ENCODE peak calls at places on chromosome X, in six cellular contexts. H is A172, U is bronchial epithelial cell, L is fibroblast of mammary gland, W is SW480, O is hepatocyte. R is an unnamed sample.
A peak's percentile ranks its signal among the peaks of the same experiment; 100 is the strongest.

GRCh38 chrX:150410513-150410912 is 47.4 kb downstream of the MAMLD1 start:
- DNase-seq in H (no peak), U (no peak), L (no peak), W (peak; percentile 9), O (no peak), R (no peak)

GRCh38 chrX:12236156-12236555 is 97.9 kb downstream of the FRMPD4 start:
- DNase-seq in H (no peak), U (no peak), L (no peak), W (no peak), O (no peak), R (no peak)

GRCh38 chrX:72268601-72269365 is 8.3 kb downstream of the RPS4X start:
- DNase-seq in H (no peak), U (no peak), L (peak; percentile 56), W (no peak), O (peak; percentile 33), R (no peak)

GRCh38 chrX:152850465-152850864 is 19.6 kb downstream of the NSDHL start:
- DNase-seq in H (no peak), U (no peak), L (no peak), W (no peak), O (no peak), R (no peak)

GRCh38 chrX:8090906-8091305 is 80.2 kb downstream of the VCX2 start:
- DNase-seq in H (no peak), U (peak; percentile 64), L (no peak), W (no peak), O (no peak), R (no peak)

GRCh38 chrX:15988661-15989603 is 134.3 kb upstream of the AP1S2 start:
- DNase-seq in H (peak; percentile 86), U (peak; percentile 56), L (peak; percentile 85), W (peak; percentile 7), O (peak; percentile 15), R (peak; percentile 68)

GRCh38 chrX:140709421-140709846 is at the start of gene LINC00632:
- DNase-seq in H (no peak), U (no peak), L (no peak), W (no peak), O (no peak), R (no peak)

GRCh38 chrX:154596290-154596929 is 11.5 kb downstream of the CTAG1A start:
- DNase-seq in H (peak; percentile 96), U (peak; percentile 76), L (no peak), W (peak; percentile 86), O (no peak), R (no peak)

GRCh38 chrX:99480728-99481127 is 929.3 kb downstream of the PCDH19 start:
- DNase-seq in H (no peak), U (no peak), L (no peak), W (no peak), O (no peak), R (no peak)

GRCh38 chrX:11151799-11152591 is 40.9 kb downstream of the HCCS start:
- DNase-seq in H (no peak), U (no peak), L (no peak), W (no peak), O (no peak), R (no peak)

GRCh38 chrX:103688949-103689348 is 2.5 kb upstream of the MORF4L2 start:
- DNase-seq in H (no peak), U (peak; percentile 39), L (peak; percentile 45), W (peak; percentile 61), O (peak; percentile 78), R (no peak)

GRCh38 chrX:115013705-115014104 is 3.7 kb downstream of the IL13RA2 start:
- DNase-seq in H (no peak), U (peak; percentile 90), L (peak; percentile 51), W (no peak), O (no peak), R (no peak)

GRCh38 chrX:27915617-27916016 is 65.6 kb downstream of the DCAF8L1 start:
- DNase-seq in H (peak; percentile 19), U (peak; percentile 5), L (peak; percentile 30), W (no peak), O (no peak), R (no peak)

GRCh38 chrX:155441097-155441496 is 17.3 kb downstream of the F8A3 start:
- DNase-seq in H (no peak), U (no peak), L (no peak), W (no peak), O (no peak), R (no peak)

GRCh38 chrX:15947648-15948317 is 93.2 kb upstream of the AP1S2 start:
- DNase-seq in H (peak; percentile 84), U (peak; percentile 73), L (peak; percentile 68), W (peak; percentile 16), O (peak; percentile 27), R (peak; percentile 20)

GRCh38 chrX:102154218-102154860 is 1.4 kb downstream of the BEX5 start:
- DNase-seq in H (no peak), U (no peak), L (no peak), W (peak; percentile 17), O (no peak), R (no peak)

GRCh38 chrX:141642979-141643378 is 53.5 kb downstream of the SPANXA2 start:
- DNase-seq in H (no peak), U (no peak), L (peak; percentile 27), W (peak; percentile 1), O (no peak), R (peak; percentile 3)

GRCh38 chrX:39762266-39762841 is 335.4 kb downstream of the BCOR start:
- DNase-seq in H (peak; percentile 45), U (peak; percentile 70), L (peak; percentile 91), W (no peak), O (peak; percentile 49), R (no peak)

GRCh38 chrX:127782904-127783303 is 269.3 kb downstream of the ACTRT1 start:
- DNase-seq in H (no peak), U (no peak), L (no peak), W (no peak), O (no peak), R (no peak)

GRCh38 chrX:114006664-114007063 is 577.2 kb upstream of the HTR2C start:
- DNase-seq in H (no peak), U (no peak), L (no peak), W (no peak), O (no peak), R (no peak)

GRCh38 chrX:19070555-19070994 is 51.7 kb downstream of the ADGRG2 start:
- DNase-seq in H (no peak), U (no peak), L (no peak), W (no peak), O (no peak), R (no peak)

GRCh38 chrX:80014141-80014940 is at the start of gene TBX22:
- DNase-seq in H (no peak), U (no peak), L (no peak), W (no peak), O (no peak), R (no peak)

GRCh38 chrX:15471016-15471415 is 22.1 kb downstream of the PIR start:
- DNase-seq in H (peak; percentile 63), U (peak; percentile 56), L (peak; percentile 75), W (peak; percentile 55), O (peak; percentile 84), R (peak; percentile 61)

GRCh38 chrX:53084863-53085262 is 2.7 kb downstream of the TSPYL2 start:
- DNase-seq in H (no peak), U (no peak), L (no peak), W (no peak), O (no peak), R (no peak)

GRCh38 chrX:115112411-115112810 is 76.8 kb upstream of the RBMXL3 start:
- DNase-seq in H (no peak), U (no peak), L (no peak), W (no peak), O (no peak), R (no peak)

GRCh38 chrX:19889582-19890342 is 2.4 kb upstream of the SH3KBP1 start:
- DNase-seq in H (peak; percentile 89), U (peak; percentile 68), L (peak; percentile 66), W (peak; percentile 88), O (peak; percentile 69), R (no peak)

GRCh38 chrX:152884171-152884570 is 13.7 kb upstream of the ZNF185 start:
- DNase-seq in H (no peak), U (no peak), L (no peak), W (peak; percentile 11), O (no peak), R (no peak)

GRCh38 chrX:123425471-123425870 is 241.4 kb downstream of the GRIA3 start:
- DNase-seq in H (no peak), U (peak; percentile 17), L (peak; percentile 36), W (no peak), O (no peak), R (no peak)

GRCh38 chrX:118420462-118420861 is 74.6 kb downstream of the WDR44 start:
- DNase-seq in H (peak; percentile 0), U (peak; percentile 18), L (peak; percentile 67), W (no peak), O (peak; percentile 28), R (peak; percentile 3)

GRCh38 chrX:154013614-154014360 is 5.9 kb downstream of the IRAK1 start:
- DNase-seq in H (peak; percentile 40), U (no peak), L (peak; percentile 38), W (no peak), O (peak; percentile 56), R (no peak)

GRCh38 chrX:23008431-23009099 is 8.8 kb downstream of the DDX53 start:
- DNase-seq in H (peak; percentile 33), U (peak; percentile 35), L (peak; percentile 27), W (peak; percentile 21), O (peak; percentile 29), R (no peak)

GRCh38 chrX:38256019-38256418 is 35.3 kb upstream of the SRPX start:
- DNase-seq in H (no peak), U (no peak), L (no peak), W (no peak), O (no peak), R (no peak)

GRCh38 chrX:67787196-67787595 is 243.4 kb downstream of the AR start:
- DNase-seq in H (no peak), U (no peak), L (peak; percentile 65), W (no peak), O (no peak), R (no peak)